ENCODE peak calls at places on chromosomes 7 and 10, in nine cellular contexts. N, I, B, H, C, M, Q, U and V are unnamed samples.

GRCh38 chr10:108360187-108360586 is 1195.7 kb upstream of the SORCS1 start:
- DNase-seq in N (no peak), I (peak; percentile 96), B (no peak), H (no peak), C (peak; percentile 88), M (no peak), Q (no peak), U (no peak), V (no peak)

GRCh38 chr7:151404216-151405011 is 5.4 kb downstream of the WDR86 start:
- DNase-seq in N (no peak), I (peak; percentile 22), B (no peak), H (peak; percentile 83), C (peak; percentile 64), M (no peak), Q (peak; percentile 55), U (no peak), V (no peak)

GRCh38 chr10:132735341-132735775 is 50.6 kb downstream of the NKX6-2 start:
- DNase-seq in N (peak; percentile 70), I (no peak), B (no peak), H (no peak), C (no peak), M (no peak), Q (no peak), U (no peak), V (no peak)

GRCh38 chr10:48821692-48822091 is 117.9 kb downstream of the LRRC18 start:
- DNase-seq in N (no peak), I (peak; percentile 98), B (no peak), H (no peak), C (no peak), M (no peak), Q (no peak), U (no peak), V (no peak)

GRCh38 chr10:74179124-74179710 is 28.2 kb downstream of the ADK start:
- DNase-seq in N (no peak), I (peak; percentile 57), B (no peak), H (no peak), C (no peak), M (no peak), Q (no peak), U (no peak), V (no peak)

GRCh38 chr10:121437596-121437995 is 160.6 kb downstream of the FGFR2 start:
- DNase-seq in N (peak; percentile 57), I (no peak), B (no peak), H (peak; percentile 69), C (no peak), M (no peak), Q (no peak), U (peak; percentile 21), V (no peak)

GRCh38 chr7:135843214-135843613 is 94.6 kb upstream of the FAM180A start:
- DNase-seq in N (no peak), I (no peak), B (no peak), H (no peak), C (no peak), M (no peak), Q (no peak), U (no peak), V (no peak)

GRCh38 chr10:120981601-120982381 is 130.6 kb downstream of the WDR11 start:
- DNase-seq in N (no peak), I (no peak), B (no peak), H (no peak), C (no peak), M (peak; percentile 76), Q (no peak), U (no peak), V (no peak)

GRCh38 chr10:77513783-77514331 is 123.8 kb downstream of the KCNMA1 start:
- DNase-seq in N (peak; percentile 63), I (peak; percentile 98), B (no peak), H (no peak), C (peak; percentile 88), M (no peak), Q (peak; percentile 44), U (no peak), V (no peak)

GRCh38 chr7:116579835-116580234 is 55.0 kb downstream of the CAV1 start:
- DNase-seq in N (no peak), I (no peak), B (no peak), H (no peak), C (no peak), M (no peak), Q (no peak), U (no peak), V (no peak)

GRCh38 chr10:128553755-128554154 is 427.5 kb upstream of the MKI67 start:
- DNase-seq in N (no peak), I (no peak), B (no peak), H (no peak), C (no peak), M (no peak), Q (no peak), U (no peak), V (no peak)

GRCh38 chr10:123912466-123913201 is 21.0 kb upstream of the CPXM2 start:
- DNase-seq in N (no peak), I (no peak), B (no peak), H (no peak), C (no peak), M (no peak), Q (no peak), U (no peak), V (no peak)

GRCh38 chr7:641269-641671 is 85.2 kb upstream of the DNAAF5 start:
- DNase-seq in N (no peak), I (no peak), B (no peak), H (no peak), C (peak; percentile 92), M (no peak), Q (peak; percentile 61), U (no peak), V (no peak)

GRCh38 chr10:70561558-70561957 is 41.0 kb downstream of the PRF1 start:
- DNase-seq in N (no peak), I (no peak), B (no peak), H (peak; percentile 47), C (no peak), M (no peak), Q (no peak), U (no peak), V (no peak)

GRCh38 chr7:128840326-128841170 is 10.3 kb downstream of the FLNC start:
- DNase-seq in N (no peak), I (no peak), B (no peak), H (peak; percentile 51), C (no peak), M (no peak), Q (no peak), U (no peak), V (no peak)

GRCh38 chr10:23399701-23400144 is 39.2 kb upstream of the OTUD1 start:
- DNase-seq in N (no peak), I (peak; percentile 75), B (no peak), H (no peak), C (no peak), M (no peak), Q (peak; percentile 6), U (no peak), V (no peak)

GRCh38 chr10:29858352-29859267 is 200.8 kb downstream of the JCAD start:
- DNase-seq in N (no peak), I (peak; percentile 93), B (no peak), H (no peak), C (peak; percentile 59), M (peak; percentile 87), Q (peak; percentile 75), U (peak; percentile 76), V (no peak)

GRCh38 chr7:159031750-159032149 is 112.9 kb downstream of the VIPR2 start:
- DNase-seq in N (no peak), I (no peak), B (no peak), H (peak; percentile 50), C (no peak), M (peak; percentile 72), Q (no peak), U (peak; percentile 2), V (no peak)